ENCODE peak calls at places on chromosomes 3 and 15, in nine cellular contexts. F is PC-9; B is GM13977; Q is DMS153; K is NCI-H1417; G is mesothelial cell of epicardium; H is DMS 273 treated with DMSO at 0.1 percent for 48 hours; V is psoas muscle; E is effector memory CD8-positive, alpha-beta T cell. Y is an unnamed sample.

GRCh38 chr15:38487383-38487782 is 33.5 kb downstream of the FAM98B start:
- DNase-seq in E (no peak), F (no peak), B (no peak), Q (no peak), V (no peak), H (no peak), G (no peak), K (no peak), Y (no peak)

GRCh38 chr3:184565421-184566211 is 4.0 kb downstream of the EPHB3 start:
- DNase-seq in B (no peak), E (no peak), K (no peak), F (peak; percentile 95), H (no peak), V (no peak), G (peak; percentile 64), Q (peak; percentile 88), Y (no peak)

GRCh38 chr3:181326637-181327223 is 337.2 kb upstream of the DNAJC19 start:
- DNase-seq in Q (peak; percentile 12), H (peak; percentile 20), K (peak; percentile 52), B (peak; percentile 28), V (no peak), F (no peak), E (no peak), G (no peak), Y (no peak)

GRCh38 chr3:113454057-113454456 is 12.8 kb upstream of the CFAP44 start:
- DNase-seq in G (no peak), F (no peak), V (no peak), B (no peak), E (no peak), K (no peak), H (peak; percentile 20), Q (no peak), Y (no peak)

GRCh38 chr15:29183071-29183831 is 86.4 kb downstream of the NSMCE3 start:
- DNase-seq in H (no peak), Q (peak; percentile 3), G (no peak), B (no peak), V (no peak), K (no peak), F (no peak), E (no peak), Y (no peak)

GRCh38 chr3:66476852-66477381 is 23.9 kb downstream of the LRIG1 start:
- DNase-seq in H (no peak), G (no peak), F (no peak), B (no peak), Q (no peak), K (peak; percentile 14), V (no peak), E (no peak), Y (no peak)

GRCh38 chr3:129453732-129454131 is 13.7 kb downstream of the IFT122 start:
- DNase-seq in V (no peak), Q (no peak), H (no peak), E (no peak), F (no peak), B (no peak), K (no peak), G (no peak), Y (no peak)

GRCh38 chr15:52230073-52230472 is 38.9 kb upstream of the GNB5 start:
- DNase-seq in Q (no peak), F (no peak), B (no peak), V (no peak), H (no peak), G (no peak), E (no peak), K (no peak), Y (no peak)

GRCh38 chr3:158771982-158772381 is 29.9 kb upstream of the MFSD1 start:
- DNase-seq in E (no peak), K (no peak), B (no peak), F (peak; percentile 38), G (no peak), Q (no peak), V (no peak), H (no peak), Y (no peak)

GRCh38 chr3:195198424-195199346 is 72.3 kb downstream of the XXYLT1 start:
- DNase-seq in G (no peak), H (no peak), B (no peak), Q (no peak), F (no peak), E (no peak), V (no peak), K (no peak), Y (no peak)

GRCh38 chr3:34683851-34684250 is 885.4 kb downstream of the PDCD6IP start:
- DNase-seq in E (peak; percentile 7), Q (no peak), F (peak; percentile 36), H (no peak), V (peak; percentile 33), G (peak; percentile 80), K (peak; percentile 43), B (peak; percentile 10), Y (no peak)

GRCh38 chr15:35646790-35647189 is 100.8 kb upstream of the DPH6 start:
- DNase-seq in E (no peak), K (no peak), V (no peak), Q (no peak), H (no peak), B (no peak), G (no peak), F (no peak), Y (no peak)

GRCh38 chr3:186053954-186054353 is 54.9 kb downstream of the ETV5 start:
- DNase-seq in K (no peak), B (no peak), Q (no peak), H (peak; percentile 42), V (no peak), E (no peak), F (no peak), G (no peak), Y (no peak)

GRCh38 chr15:38554354-38554753 is 10.3 kb downstream of the RASGRP1 start:
- DNase-seq in E (no peak), G (no peak), H (no peak), B (peak; percentile 34), K (no peak), Q (no peak), F (no peak), V (no peak), Y (no peak)

GRCh38 chr3:78645628-78646310 is 1122.0 kb downstream of the ROBO1 start:
- DNase-seq in K (peak; percentile 62), Q (peak; percentile 34), E (no peak), H (no peak), V (no peak), G (no peak), B (peak; percentile 28), F (peak; percentile 7), Y (no peak)

GRCh38 chr15:72155021-72155621 is 36.9 kb downstream of the SENP8 start:
- DNase-seq in G (peak; percentile 76), F (peak; percentile 92), K (peak; percentile 85), V (peak; percentile 57), Q (peak; percentile 9), B (no peak), H (peak; percentile 37), E (no peak), Y (peak; percentile 54)

GRCh38 chr3:134923286-134923685 is 128.2 kb downstream of the EPHB1 start:
- DNase-seq in F (no peak), V (no peak), K (no peak), E (no peak), H (no peak), B (no peak), G (no peak), Q (no peak), Y (peak; percentile 28)

GRCh38 chr15:62622775-62623174 is 419.8 kb upstream of the TPM1 start:
- DNase-seq in E (no peak), V (no peak), Q (no peak), F (no peak), B (no peak), K (no peak), H (no peak), G (no peak), Y (no peak)

Y was measured in lower leg skin.